ENCODE peak calls at places on chromosomes 4 and X, in four cellular contexts. One of them, this sample, is unnamed.

GRCh38 chr4:79065262-79065661 is 126.0 kb upstream of the PAQR3 start:
- DNase-seq in Caki2: no peak
- DNase-seq in SW 1271: no peak
- DNase-seq in cerebellar cortex: no peak
- DNase-seq in this sample: no peak

GRCh38 chr4:41714601-41715000 is 33.9 kb downstream of the PHOX2B start:
- DNase-seq in Caki2: no peak
- DNase-seq in cerebellar cortex: no peak
- DNase-seq in SW 1271: no peak
- DNase-seq in this sample: no peak

GRCh38 chr4:1446502-1447153 is 40.4 kb upstream of the NKX1-1 start:
- DNase-seq in cerebellar cortex: no peak
- DNase-seq in SW 1271: no peak
- DNase-seq in Caki2: no peak
- DNase-seq in this sample: no peak

GRCh38 chr4:66750273-66750672 is 795.0 kb downstream of the CENPC start:
- DNase-seq in Caki2: no peak
- DNase-seq in SW 1271: no peak
- DNase-seq in cerebellar cortex: no peak
- DNase-seq in this sample: no peak

GRCh38 chr4:96164814-96165351 is 325.0 kb downstream of the PDHA2 start:
- DNase-seq in SW 1271: no peak
- DNase-seq in cerebellar cortex: no peak
- DNase-seq in Caki2: peak; percentile 80
- DNase-seq in this sample: no peak

GRCh38 chrX:30982467-30982866 is 89.4 kb downstream of the FTHL17 start:
- DNase-seq in cerebellar cortex: no peak
- DNase-seq in SW 1271: no peak
- DNase-seq in Caki2: no peak
- DNase-seq in this sample: no peak

GRCh38 chr4:182306792-182307507 is 63.7 kb downstream of the TENM3 start:
- DNase-seq in cerebellar cortex: no peak
- DNase-seq in Caki2: no peak
- DNase-seq in SW 1271: no peak
- DNase-seq in this sample: no peak

GRCh38 chr4:150135134-150135773 is 57.0 kb downstream of the DCLK2 start:
- DNase-seq in SW 1271: no peak
- DNase-seq in Caki2: no peak
- DNase-seq in cerebellar cortex: no peak
- DNase-seq in this sample: no peak

GRCh38 chrX:12042615-12043014 is 95.7 kb upstream of the FRMPD4 start:
- DNase-seq in cerebellar cortex: no peak
- DNase-seq in SW 1271: no peak
- DNase-seq in Caki2: no peak
- DNase-seq in this sample: no peak

GRCh38 chr4:188246488-188246887 is 107.2 kb downstream of the TRIML1 start:
- DNase-seq in Caki2: no peak
- DNase-seq in cerebellar cortex: no peak
- DNase-seq in SW 1271: no peak
- DNase-seq in this sample: no peak

GRCh38 chrX:84441143-84441542 is 61.1 kb downstream of the HDX start:
- DNase-seq in Caki2: no peak
- DNase-seq in SW 1271: no peak
- DNase-seq in cerebellar cortex: no peak
- DNase-seq in this sample: no peak

GRCh38 chr4:114132830-114133229 is 153.4 kb upstream of the ARSJ start:
- DNase-seq in Caki2: no peak
- DNase-seq in SW 1271: no peak
- DNase-seq in cerebellar cortex: no peak
- DNase-seq in this sample: no peak